ENCODE peak calls at places on chromosomes 5 and 9, in seven cellular contexts. N is spleen, G is IMR-90, Z is sigmoid colon, U is stomach, M is A549, V is gastrocnemius medialis. H is an unnamed sample. For H3K4me1, the result is how much of the 10 kb centered on the place peaks cover.

GRCh38 chr9:131758972-131759647 is 19.2 kb upstream of the RAPGEF1 start:
- DNase-seq in N (no peak), G (peak), Z (no peak), U (no peak), M (no peak), V (no peak), H (no peak)

GRCh38 chr9:91711755-91712591 is 238.1 kb downstream of the ROR2 start:
- DNase-seq in N (peak), G (peak), Z (no peak), U (no peak), M (no peak), V (no peak), H (no peak)

GRCh38 chr5:10860645-10861455 is 99.8 kb upstream of the DAP start:
- DNase-seq in N (no peak), G (peak), Z (no peak), U (no peak), M (no peak), V (no peak), H (no peak)

GRCh38 chr5:177301503-177302165 is 1.9 kb downstream of the RAB24 start:
- DNase-seq in N (peak), G (no peak), Z (peak), U (peak), M (no peak), V (peak), H (peak)

GRCh38 chr5:18105449-18105848 is 471.2 kb downstream of the TAF11L14 start:
- DNase-seq in N (no peak), G (no peak), Z (no peak), U (no peak), M (no peak), V (no peak), H (no peak)

GRCh38 chr9:38226491-38226951 is 157.5 kb upstream of the SHB start:
- DNase-seq in N (no peak), G (peak), Z (no peak), U (no peak), M (peak), V (no peak), H (no peak)

GRCh38 chr5:94562327-94562971 is 56.0 kb downstream of the KIAA0825 start:
- DNase-seq in N (no peak), G (no peak), Z (no peak), U (no peak), M (no peak), V (no peak), H (no peak)

GRCh38 chr5:76114192-76114795 is 31.1 kb downstream of the SV2C start:
- DNase-seq in N (no peak), G (no peak), Z (no peak), U (peak), M (no peak), V (no peak), H (peak)

GRCh38 chr5:169148066-169148740 is 152.7 kb downstream of the SLIT3 start:
- DNase-seq in N (no peak), G (no peak), Z (no peak), U (no peak), M (no peak), V (no peak), H (no peak)

DNA sequence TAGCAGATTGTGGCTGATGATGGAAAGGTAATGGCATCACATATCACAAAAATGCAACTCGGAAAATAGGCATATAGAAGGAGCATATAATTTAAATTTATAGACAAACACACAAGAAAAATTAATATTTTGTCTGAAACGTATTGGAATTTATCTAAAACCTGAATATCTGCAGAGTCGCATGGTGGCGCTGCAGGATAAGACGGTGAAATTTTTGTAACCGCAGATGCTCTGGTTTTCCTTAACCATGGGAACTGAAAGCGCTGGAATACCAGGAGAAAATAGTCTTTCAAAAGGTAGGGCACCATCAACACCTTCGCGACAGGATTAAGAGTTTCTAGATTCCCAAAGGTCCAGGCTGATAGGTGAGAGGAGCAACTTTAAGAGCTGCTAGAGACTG is 11.0 kb downstream of the PCDHB14 start:
- DNase-seq in N (no peak), G (peak), Z (no peak), U (no peak), M (no peak), V (no peak), H (no peak)
- TF ChIP-seq CTCF in N (no peak), G (peak), Z (no peak), U (peak), M (no peak), V (no peak), H (peak)

GRCh38 chr5:113361701-113362100 is 73.1 kb downstream of the TSSK1B start:
- DNase-seq in N (no peak), G (no peak), Z (no peak), U (no peak), M (no peak), V (no peak), H (no peak)
- TF ChIP-seq POLR2A in N (no peak), G (no peak), Z (no peak), U (no peak), M (no peak), V (no peak), H (no peak)

GRCh38 chr9:113600871-113601545 is 137.5 kb downstream of the RGS3 start:
- DNase-seq in N (peak), G (no peak), Z (no peak), U (no peak), M (no peak), V (no peak), H (no peak)

GRCh38 chr9:113598883-113599282 is 135.4 kb downstream of the RGS3 start:
- DNase-seq in N (peak), G (no peak), Z (no peak), U (no peak), M (no peak), V (no peak), H (no peak)

GRCh38 chr9:113599647-113600476 is 136.3 kb downstream of the RGS3 start:
- DNase-seq in N (peak), G (peak), Z (no peak), U (no peak), M (no peak), V (no peak), H (no peak)

GRCh38 chr9:113602126-113603119 is 138.9 kb downstream of the RGS3 start:
- DNase-seq in N (peak), G (peak), Z (peak), U (peak), M (no peak), V (no peak), H (peak)

DNA sequence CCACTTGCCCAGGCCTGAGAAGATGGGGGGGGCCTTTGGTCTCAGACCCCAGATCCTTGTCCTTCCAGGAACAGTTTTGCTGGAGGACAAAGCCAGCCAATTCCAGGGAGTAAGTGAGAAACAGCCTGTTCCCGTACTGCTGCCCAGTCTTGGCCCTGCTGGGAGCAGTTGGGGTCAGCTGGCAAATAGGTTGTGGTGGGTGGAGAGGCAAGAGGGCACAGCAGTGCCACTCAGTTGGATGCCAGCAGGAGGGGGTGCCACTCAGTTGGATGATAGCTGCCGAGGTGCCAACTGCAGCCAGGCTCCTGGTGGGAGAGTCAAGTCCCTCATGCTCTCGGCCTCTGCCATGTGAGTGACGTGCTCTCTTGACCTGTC is 136.9 kb downstream of the RGS3 start:
- DNase-seq in N (peak), G (no peak), Z (no peak), U (no peak), M (no peak), V (no peak), H (no peak)
- H3K4me1 ChIP-seq in N (under half), G (half or more), Z (under half), U (under half), M (under half), V (half or more), H (half or more)

GRCh38 chr5:5219541-5219940 is 79.4 kb downstream of the ADAMTS16 start:
- DNase-seq in N (no peak), G (no peak), Z (no peak), U (no peak), M (no peak), V (no peak), H (no peak)

GRCh38 chr5:5221731-5222130 is 81.6 kb downstream of the ADAMTS16 start:
- DNase-seq in N (no peak), G (peak), Z (no peak), U (no peak), M (no peak), V (no peak), H (no peak)

GRCh38 chr5:5218396-5218795 is 78.3 kb downstream of the ADAMTS16 start:
- DNase-seq in N (no peak), G (no peak), Z (no peak), U (no peak), M (no peak), V (no peak), H (no peak)

GRCh38 chr5:5217371-5217770 is 77.2 kb downstream of the ADAMTS16 start:
- DNase-seq in N (no peak), G (no peak), Z (no peak), U (no peak), M (no peak), V (no peak), H (no peak)

DNA sequence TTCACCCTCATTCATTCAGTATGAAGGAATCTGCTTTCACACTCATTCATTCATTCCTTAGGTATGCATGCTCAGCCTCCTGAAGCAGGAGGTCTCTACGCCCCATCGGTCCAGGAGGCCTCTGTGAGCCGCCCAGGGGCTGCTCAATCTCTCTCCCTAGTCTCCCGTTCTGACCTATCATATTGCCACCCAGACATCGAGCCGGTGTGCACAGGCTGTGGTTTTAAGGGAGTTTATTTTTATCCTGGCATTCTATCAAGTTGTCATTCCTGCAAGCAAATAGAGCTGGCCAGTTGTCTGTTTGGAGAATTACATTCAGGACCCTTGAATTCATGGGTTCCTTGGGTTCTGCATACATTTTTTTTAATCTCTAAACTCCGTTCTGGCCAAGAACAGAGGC is 80.8 kb downstream of the ADAMTS16 start:
- DNase-seq in N (no peak), G (no peak), Z (no peak), U (no peak), M (no peak), V (peak), H (no peak)
- TF ChIP-seq CTCF in N (no peak), G (no peak), Z (no peak), U (no peak), M (no peak), V (no peak), H (no peak)

GRCh38 chr9:113275147-113276131 is at the start of the genes CDC26 and PRPF4:
- DNase-seq in N (peak), G (peak), Z (peak), U (peak), M (peak), V (peak), H (peak)
- TF ChIP-seq POLR2A in N (peak), G (peak), Z (peak), U (no peak), M (peak), V (peak), H (peak)

GRCh38 chr9:87612536-87612935 is 113.4 kb upstream of the CTSL start:
- DNase-seq in N (no peak), G (no peak), Z (no peak), U (no peak), M (no peak), V (no peak), H (no peak)
- H3K4me1 ChIP-seq in N (under half), G (under half), Z (half or more), U (under half), M (half or more), V (under half), H (under half)

DNA sequence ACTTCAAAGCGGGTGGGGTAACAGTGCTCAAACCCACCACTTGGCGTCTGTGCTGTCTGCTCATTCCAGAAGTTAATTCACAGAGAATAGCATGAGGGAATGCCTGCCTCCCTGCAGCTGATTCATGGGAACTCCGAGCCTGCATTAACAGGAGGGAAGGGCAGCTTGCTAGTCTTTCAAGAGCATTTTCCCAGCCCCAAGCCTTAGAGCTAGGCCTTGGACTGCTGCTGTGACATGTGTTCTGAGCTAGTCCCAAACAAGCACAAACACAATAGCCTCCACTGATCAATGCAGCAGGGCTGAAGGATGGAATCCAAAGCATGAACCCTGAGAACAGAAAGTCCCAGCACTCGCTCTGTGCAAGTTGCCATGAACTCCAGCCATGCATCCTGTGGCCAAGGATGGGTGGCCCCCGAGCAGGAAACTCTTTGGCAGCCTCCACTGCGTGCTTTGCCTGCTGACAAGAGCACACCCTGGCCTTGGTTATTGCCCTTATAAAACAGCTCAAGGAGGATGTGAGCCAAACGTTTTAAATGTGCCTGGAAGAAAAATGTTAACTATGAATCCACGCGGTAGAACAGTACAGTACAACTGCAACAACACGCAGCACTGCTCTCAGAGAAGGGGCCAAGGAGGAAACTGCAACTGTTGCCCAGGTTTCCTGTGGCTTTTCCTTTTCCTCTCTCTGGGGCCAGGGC is 653.1 kb upstream of the KLF4 start:
- DNase-seq in N (peak), G (peak), Z (peak), U (peak), M (no peak), V (peak), H (peak)
- TF ChIP-seq CTCF in N (no peak), G (no peak), Z (no peak), U (no peak), M (no peak), V (no peak), H (no peak)

DNA sequence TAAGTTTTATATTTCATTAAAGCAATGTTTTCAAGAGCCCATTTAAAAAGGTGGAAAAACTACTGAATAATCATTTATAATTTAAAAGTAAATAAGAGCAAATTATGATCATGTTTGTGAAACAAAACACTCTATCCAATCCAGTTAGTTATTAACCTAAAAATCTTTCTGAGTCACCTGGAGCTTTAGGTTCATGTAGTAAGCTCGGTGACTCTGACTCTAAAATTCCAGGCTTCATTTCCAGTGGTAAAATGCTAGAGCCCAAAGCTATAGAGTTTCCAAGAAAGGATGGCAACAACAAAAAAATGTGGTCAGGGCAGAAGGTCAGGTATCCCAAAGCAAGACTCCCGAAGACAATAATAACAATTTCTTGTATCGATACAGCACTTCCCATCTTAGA is 76.1 kb upstream of the SPOCK1 start:
- DNase-seq in N (no peak), G (no peak), Z (no peak), U (no peak), M (no peak), V (no peak), H (no peak)
- TF ChIP-seq POLR2A in N (no peak), G (no peak), Z (no peak), U (no peak), M (no peak), V (no peak), H (no peak)

GRCh38 chr9:133938086-133938485 is 54.0 kb downstream of the VAV2 start:
- DNase-seq in N (no peak), G (no peak), Z (no peak), U (no peak), M (no peak), V (no peak), H (no peak)

GRCh38 chr9:133938670-133939258 is 53.4 kb downstream of the VAV2 start:
- DNase-seq in N (no peak), G (no peak), Z (no peak), U (no peak), M (no peak), V (no peak), H (no peak)

GRCh38 chr9:133939386-133939785 is 52.7 kb downstream of the VAV2 start:
- DNase-seq in N (peak), G (no peak), Z (no peak), U (no peak), M (no peak), V (no peak), H (peak)

GRCh38 chr9:133942206-133942975 is 49.7 kb downstream of the VAV2 start:
- DNase-seq in N (peak), G (no peak), Z (peak), U (no peak), M (no peak), V (no peak), H (no peak)

DNA sequence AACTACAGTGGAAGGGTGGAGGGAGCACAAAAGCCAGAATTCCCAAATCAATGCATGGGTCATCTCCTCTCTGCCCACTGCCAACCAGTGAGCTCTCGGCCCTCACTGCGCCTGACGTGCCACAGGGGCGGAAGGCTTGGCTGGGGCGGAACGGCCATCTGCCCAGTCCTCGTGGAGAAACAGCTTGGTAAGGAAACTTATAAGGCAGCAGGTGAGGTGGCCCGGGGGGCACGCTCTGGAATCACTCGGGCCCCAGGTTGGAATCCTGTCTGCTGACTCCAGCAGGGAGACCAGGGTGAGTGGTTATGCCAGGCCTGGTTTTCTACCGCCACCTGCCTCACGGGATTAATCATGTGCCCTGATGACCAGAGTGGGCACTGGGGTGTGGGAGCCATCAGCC is 52.3 kb downstream of the VAV2 start:
- DNase-seq in N (peak), G (no peak), Z (no peak), U (no peak), M (no peak), V (no peak), H (peak)
- H3K4me1 ChIP-seq in N (under half), G (under half), Z (under half), U (under half), M (under half), V (under half), H (under half)

DNA sequence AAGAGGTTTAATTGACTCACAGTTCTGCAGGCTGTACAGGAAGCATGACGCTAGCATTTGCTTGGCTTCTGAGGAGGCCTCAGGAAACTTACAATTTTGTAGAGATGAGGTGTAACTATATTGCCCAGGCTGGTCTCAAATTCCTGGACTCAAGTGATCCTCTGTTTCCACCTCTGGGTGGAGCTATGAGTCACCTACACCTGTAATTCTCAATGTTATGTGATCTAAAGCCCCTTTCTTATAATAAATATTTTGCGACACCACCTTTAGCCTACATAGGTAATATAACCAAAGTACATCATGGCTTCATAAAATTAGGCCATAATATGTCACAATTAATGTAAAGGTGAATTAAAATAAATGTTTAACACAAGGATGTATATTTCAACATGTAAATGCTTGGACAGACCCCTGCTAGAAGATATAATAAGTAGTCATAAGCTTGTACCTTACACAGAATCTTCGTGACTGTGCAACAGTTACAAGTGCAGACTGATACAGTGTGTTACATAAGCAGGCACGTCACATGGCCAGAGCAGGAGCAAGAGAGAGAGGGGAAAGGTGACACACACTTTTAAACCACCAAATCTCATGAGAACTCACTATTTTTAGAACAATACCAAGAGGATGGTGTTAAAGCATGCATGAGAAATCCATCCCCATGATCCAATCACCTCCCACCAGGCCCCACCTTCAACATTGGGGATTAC is 29.8 kb upstream of the SPINK4 start:
- DNase-seq in N (no peak), G (no peak), Z (peak), U (no peak), M (no peak), V (no peak), H (no peak)
- TF ChIP-seq CTCF in N (no peak), G (no peak), Z (no peak), U (no peak), M (no peak), V (no peak), H (no peak)